ENCODE peak calls at places on chromosomes 2 and 18, in eight cellular contexts. E is astrocyte of the hippocampus; L is activated naive CD4-positive, alpha-beta T cell; B is AG10803; Q is stomach; F is stimulated activated naive B cell treated with anti-CD40 and anti-IgM and Interleukin-4, amounts not matched to agents 10 μg/mL and 1 μg/mL and 100 μg/mL, for 72 hours; W is body of pancreas; X is caudate nucleus. R is an unnamed sample.

GRCh38 chr18:48894799-48895346 is 55.9 kb downstream of the SMAD7 start:
- DNase-seq in L (no peak), Q (no peak), W (no peak), B (no peak), X (no peak), E (no peak), F (no peak), R (no peak)

GRCh38 chr2:174748948-174749347 is 15.3 kb downstream of the CHRNA1 start:
- DNase-seq in W (peak), F (peak), B (peak), X (peak), L (peak), E (peak), Q (peak), R (peak)

GRCh38 chr2:25688236-25688635 is 14.9 kb upstream of the DTNB start:
- DNase-seq in X (no peak), E (no peak), F (no peak), W (no peak), L (no peak), Q (no peak), B (no peak), R (no peak)

GRCh38 chr2:164314148-164314547 is 307.1 kb downstream of the GRB14 start:
- DNase-seq in L (no peak), E (peak), X (no peak), F (no peak), Q (no peak), W (peak), B (peak), R (peak)

GRCh38 chr2:153870308-153870707 is 1.4 kb upstream of the GALNT13 start:
- DNase-seq in E (no peak), L (no peak), B (no peak), W (no peak), Q (no peak), F (no peak), X (no peak), R (no peak)

GRCh38 chr2:110172506-110172905 is 32.3 kb downstream of the NPHP1 start:
- DNase-seq in W (no peak), X (no peak), L (no peak), E (no peak), F (no peak), B (no peak), Q (no peak), R (no peak)

GRCh38 chr2:127044165-127044718 is 62.7 kb downstream of the BIN1 start:
- DNase-seq in Q (no peak), X (no peak), F (no peak), E (no peak), L (no peak), W (no peak), B (no peak), R (no peak)

GRCh38 chr2:62505649-62506420 is at the start of gene TMEM17:
- DNase-seq in F (peak), W (peak), B (peak), Q (peak), E (peak), X (peak), L (no peak), R (peak)

GRCh38 chr2:177799531-177799930 is 273.0 kb downstream of the PDE11A start:
- DNase-seq in E (peak), F (no peak), Q (no peak), X (no peak), W (no peak), B (peak), L (no peak), R (no peak)

GRCh38 chr18:58960946-58961722 is 96.5 kb downstream of the ZNF532 start:
- DNase-seq in E (no peak), F (no peak), X (no peak), W (no peak), L (no peak), Q (no peak), B (no peak), R (no peak)

GRCh38 chr2:151269798-151270568 is 8.3 kb upstream of the RBM43 start:
- DNase-seq in E (peak), L (no peak), W (no peak), F (no peak), X (no peak), Q (no peak), B (no peak), R (no peak)

GRCh38 chr2:39738941-39739340 is 40.1 kb downstream of the THUMPD2 start:
- DNase-seq in X (no peak), L (no peak), B (peak), E (peak), F (no peak), Q (no peak), W (no peak), R (no peak)

GRCh38 chr2:219344756-219345458 is 12.4 kb upstream of the RESP18 start:
- DNase-seq in B (peak), E (peak), W (peak), L (no peak), Q (peak), X (no peak), F (no peak), R (no peak)

GRCh38 chr2:209872675-209873074 is 101.0 kb downstream of the UNC80 start:
- DNase-seq in L (no peak), F (no peak), W (peak), Q (peak), X (no peak), E (peak), B (no peak), R (no peak)

GRCh38 chr2:102062802-102063201 is 71.0 kb downstream of the IL1R2 start:
- DNase-seq in B (no peak), L (no peak), W (no peak), F (no peak), E (no peak), X (no peak), Q (no peak), R (no peak)

GRCh38 chr2:235494716-235495372 is 1.0 kb downstream of the AGAP1 start:
- DNase-seq in F (no peak), E (peak), Q (peak), L (no peak), W (peak), B (peak), X (peak), R (peak)

GRCh38 chr18:11497585-11497984 is 111.8 kb upstream of the SLC35G4 start:
- DNase-seq in E (no peak), W (no peak), Q (no peak), X (no peak), B (peak), L (no peak), F (no peak), R (no peak)

GRCh38 chr2:240898108-240898730 is 2.3 kb upstream of the MAB21L4 start:
- DNase-seq in B (no peak), F (no peak), Q (peak), E (no peak), L (no peak), W (no peak), X (no peak), R (peak)

GRCh38 chr18:70377317-70377799 is 88.5 kb downstream of the SOCS6 start:
- DNase-seq in E (no peak), L (no peak), F (no peak), X (no peak), Q (no peak), W (peak), B (no peak), R (no peak)

GRCh38 chr18:42196651-42197050 is 241.6 kb downstream of the PIK3C3 start:
- DNase-seq in X (no peak), F (no peak), E (peak), B (peak), L (no peak), Q (no peak), W (no peak), R (no peak)

GRCh38 chr2:8000861-8001260 is 681.0 kb upstream of the ID2 start:
- DNase-seq in Q (no peak), W (no peak), X (no peak), L (no peak), B (no peak), E (no peak), F (no peak), R (no peak)

GRCh38 chr2:227703961-227704360 is 13.9 kb downstream of the SLC19A3 start:
- DNase-seq in X (no peak), F (no peak), Q (no peak), L (no peak), E (peak), W (no peak), B (peak), R (no peak)

GRCh38 chr2:8872821-8873432 is 35.5 kb upstream of the KIDINS220 start:
- DNase-seq in W (no peak), B (peak), Q (no peak), L (no peak), E (peak), F (no peak), X (no peak), R (no peak)

R was measured in lung.